ENCODE peak calls at places on chromosomes 16 and 17, in four cellular contexts. One of them, this sample, is unnamed.

GRCh38 chr17:44906987-44907681 is 7.9 kb upstream of the EFTUD2 start:
- DNase-seq in sigmoid colon: no peak
- DNase-seq in transverse colon: no peak
- DNase-seq in K562: peak
- DNase-seq in this sample: no peak

GRCh38 chr16:72924918-72925630 is 122.9 kb downstream of the ZFHX3 start:
- DNase-seq in sigmoid colon: peak
- DNase-seq in transverse colon: no peak
- DNase-seq in K562: no peak
- DNase-seq in this sample: no peak

GRCh38 chr17:52756739-52757138 is 598.2 kb upstream of the CA10 start:
- DNase-seq in sigmoid colon: no peak
- DNase-seq in transverse colon: no peak
- DNase-seq in K562: no peak
- DNase-seq in this sample: no peak

GRCh38 chr16:2473999-2474876 is 689 bp upstream of the TBC1D24 start:
- DNase-seq in sigmoid colon: no peak
- DNase-seq in transverse colon: peak
- DNase-seq in K562: peak
- DNase-seq in this sample: peak

GRCh38 chr17:66904760-66905637 is 59.5 kb upstream of the CACNG4 start:
- DNase-seq in sigmoid colon: no peak
- DNase-seq in transverse colon: no peak
- DNase-seq in K562: no peak
- DNase-seq in this sample: peak

GRCh38 chr17:77613181-77613580 is 345.3 kb upstream of the TNRC6C start:
- DNase-seq in sigmoid colon: peak
- DNase-seq in transverse colon: no peak
- DNase-seq in K562: no peak
- DNase-seq in this sample: no peak

GRCh38 chr17:10737168-10737622 is 7.4 kb upstream of the TMEM220 start:
- DNase-seq in sigmoid colon: peak
- DNase-seq in transverse colon: peak
- DNase-seq in K562: peak
- DNase-seq in this sample: no peak

GRCh38 chr16:14399397-14400284 is 230.4 kb downstream of the PARN start:
- DNase-seq in sigmoid colon: peak
- DNase-seq in transverse colon: no peak
- DNase-seq in K562: no peak
- DNase-seq in this sample: no peak

GRCh38 chr17:39617446-39618251 is 9.1 kb upstream of the PPP1R1B start:
- DNase-seq in sigmoid colon: peak
- DNase-seq in transverse colon: peak
- DNase-seq in K562: peak
- DNase-seq in this sample: peak

GRCh38 chr16:19366384-19366783 is 51.3 kb upstream of the TMC5 start:
- DNase-seq in sigmoid colon: no peak
- DNase-seq in transverse colon: no peak
- DNase-seq in K562: no peak
- DNase-seq in this sample: no peak
- TF ChIP-seq EP300 in sigmoid colon: no peak
- TF ChIP-seq EP300 in transverse colon: no peak
- TF ChIP-seq EP300 in K562: no peak
- TF ChIP-seq EP300 in this sample: no peak

GRCh38 chr17:42520540-42520951 is 15.5 kb upstream of the NAGLU start:
- DNase-seq in sigmoid colon: no peak
- DNase-seq in transverse colon: no peak
- DNase-seq in K562: no peak
- DNase-seq in this sample: no peak
- TF ChIP-seq CTCF in sigmoid colon: no peak
- TF ChIP-seq CTCF in transverse colon: no peak
- TF ChIP-seq CTCF in K562: peak
- TF ChIP-seq CTCF in this sample: no peak

GRCh38 chr17:28407130-28407973 is 1.3 kb upstream of the SLC46A1 start:
- DNase-seq in sigmoid colon: no peak
- DNase-seq in transverse colon: no peak
- DNase-seq in K562: no peak
- DNase-seq in this sample: no peak
- TF ChIP-seq POLR2AphosphoS5 in sigmoid colon: no peak
- TF ChIP-seq POLR2AphosphoS5 in transverse colon: no peak
- TF ChIP-seq POLR2AphosphoS5 in K562: no peak
- TF ChIP-seq POLR2AphosphoS5 in this sample: no peak

GRCh38 chr16:87792205-87792565 is 26.4 kb upstream of the KLHDC4 start:
- DNase-seq in sigmoid colon: no peak
- DNase-seq in transverse colon: no peak
- DNase-seq in K562: no peak
- DNase-seq in this sample: no peak

GRCh38 chr16:87790278-87791023 is 24.7 kb upstream of the KLHDC4 start:
- DNase-seq in sigmoid colon: peak
- DNase-seq in transverse colon: peak
- DNase-seq in K562: no peak
- DNase-seq in this sample: no peak

GRCh38 chr16:87784812-87785211 is 19.0 kb upstream of the KLHDC4 start:
- DNase-seq in sigmoid colon: no peak
- DNase-seq in transverse colon: no peak
- DNase-seq in K562: no peak
- DNase-seq in this sample: no peak

GRCh38 chr16:87791295-87792204 is 25.8 kb upstream of the KLHDC4 start:
- DNase-seq in sigmoid colon: no peak
- DNase-seq in transverse colon: no peak
- DNase-seq in K562: no peak
- DNase-seq in this sample: no peak

DNA sequence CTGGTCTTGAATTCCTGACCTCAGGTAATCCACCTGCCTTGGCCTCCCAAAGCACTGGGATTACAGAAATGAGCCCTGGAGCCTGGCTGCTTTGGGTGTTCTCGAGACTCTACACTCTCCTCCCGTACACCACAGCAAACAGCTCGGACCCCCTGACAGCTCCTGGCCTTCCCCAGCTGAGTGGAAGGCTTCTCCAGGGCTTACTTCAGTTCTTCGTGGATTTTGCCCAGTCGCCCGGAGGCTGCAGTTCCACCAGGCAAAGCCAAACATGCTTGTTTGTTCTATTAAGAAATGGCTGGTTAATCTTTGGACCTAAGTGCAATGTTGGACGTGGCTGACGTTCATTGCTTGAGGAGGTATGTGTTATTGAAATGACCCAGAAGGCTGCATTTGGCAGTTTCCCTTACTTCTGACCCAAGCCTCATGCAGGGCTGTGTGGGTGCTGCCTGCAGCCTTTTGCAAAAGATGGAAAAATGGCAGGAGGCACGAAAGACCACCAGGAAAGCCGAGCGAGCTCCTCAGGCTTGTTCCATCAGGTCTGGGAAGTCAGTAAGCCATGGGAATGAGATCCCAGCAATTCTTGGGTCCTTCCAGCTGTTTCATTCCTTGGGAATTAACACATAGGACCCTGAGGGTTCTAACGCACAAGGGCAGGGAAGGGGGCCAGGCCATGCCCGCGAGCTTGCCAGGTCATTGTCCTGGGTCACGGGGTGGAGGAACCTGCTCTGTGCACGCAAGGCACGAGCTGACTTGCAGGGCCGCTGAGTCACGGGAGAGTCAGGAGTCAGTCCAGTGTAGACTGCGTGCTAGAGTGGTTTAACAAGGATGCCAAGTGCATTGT is 23.9 kb upstream of the KLHDC4 start:
- DNase-seq in sigmoid colon: peak
- DNase-seq in transverse colon: no peak
- DNase-seq in K562: no peak
- DNase-seq in this sample: no peak
- TF ChIP-seq EP300 in sigmoid colon: peak
- TF ChIP-seq EP300 in transverse colon: peak
- TF ChIP-seq EP300 in K562: no peak
- TF ChIP-seq EP300 in this sample: no peak

DNA sequence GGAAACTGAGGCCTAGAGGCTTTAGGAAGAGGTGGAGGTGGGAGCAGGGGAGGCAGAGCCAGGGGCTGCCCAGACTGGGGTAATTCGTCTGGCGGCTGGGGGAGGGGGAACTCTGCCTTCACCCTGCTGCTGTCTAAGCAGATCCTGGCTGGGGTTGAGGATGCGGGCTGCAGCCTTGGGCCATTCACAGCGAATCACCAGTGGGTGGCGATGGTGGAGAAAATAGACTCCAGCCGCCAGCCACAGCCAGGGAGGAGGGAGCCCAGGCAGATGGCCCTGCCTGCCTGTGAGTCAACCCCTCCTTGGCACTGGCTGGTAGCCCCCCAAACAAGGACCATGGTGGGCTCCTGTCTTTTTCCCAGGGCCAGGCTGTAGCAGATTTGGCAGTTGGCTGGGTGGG is 41.7 kb upstream of the CDH5 start:
- DNase-seq in sigmoid colon: no peak
- DNase-seq in transverse colon: no peak
- DNase-seq in K562: peak
- DNase-seq in this sample: peak
- TF ChIP-seq CTCF in sigmoid colon: no peak
- TF ChIP-seq CTCF in transverse colon: no peak
- TF ChIP-seq CTCF in K562: peak
- TF ChIP-seq CTCF in this sample: no peak

GRCh38 chr17:55440391-55440790 is 18.8 kb upstream of the MMD start:
- DNase-seq in sigmoid colon: no peak
- DNase-seq in transverse colon: no peak
- DNase-seq in K562: no peak
- DNase-seq in this sample: no peak
- TF ChIP-seq POLR2AphosphoS5 in sigmoid colon: no peak
- TF ChIP-seq POLR2AphosphoS5 in transverse colon: no peak
- TF ChIP-seq POLR2AphosphoS5 in K562: no peak
- TF ChIP-seq POLR2AphosphoS5 in this sample: no peak

DNA sequence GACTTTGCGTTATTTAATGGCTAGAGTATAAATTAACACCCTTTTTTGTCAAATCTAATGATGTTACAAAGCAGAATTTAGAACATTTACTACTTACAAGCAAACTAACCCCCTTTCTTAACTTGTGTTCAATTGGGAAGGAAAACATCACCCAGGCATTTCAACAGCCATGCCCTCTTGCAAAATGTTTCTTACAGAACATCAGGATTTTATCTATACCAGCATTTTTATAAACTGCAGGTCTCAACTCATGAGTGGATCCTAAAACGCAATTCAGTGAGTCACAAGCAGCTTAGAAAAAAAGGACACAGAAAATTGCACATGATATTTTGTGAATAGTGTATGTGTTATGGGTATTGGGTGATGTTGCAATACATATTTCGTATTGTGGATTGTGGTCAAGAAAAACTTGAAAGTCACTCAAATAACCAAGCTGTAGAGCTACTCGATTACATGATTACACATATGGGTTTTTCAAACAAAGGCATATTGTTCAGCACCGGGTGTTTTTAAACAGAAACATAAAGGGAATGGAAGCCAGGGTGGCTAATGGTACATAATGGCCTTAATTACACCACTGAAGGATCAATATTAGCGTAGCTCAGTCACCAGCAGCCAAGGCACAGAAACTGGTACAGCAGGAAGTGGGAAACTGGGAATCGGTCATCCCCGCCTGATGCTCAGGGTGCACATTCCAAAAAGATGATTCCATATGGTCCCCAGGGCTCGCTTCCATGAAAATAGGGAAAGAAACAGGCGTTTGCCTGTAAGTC is 1.4 kb downstream of the WIPI1 start:
- DNase-seq in sigmoid colon: no peak
- DNase-seq in transverse colon: peak
- DNase-seq in K562: no peak
- DNase-seq in this sample: peak
- TF ChIP-seq EP300 in sigmoid colon: peak
- TF ChIP-seq EP300 in transverse colon: no peak
- TF ChIP-seq EP300 in K562: no peak
- TF ChIP-seq EP300 in this sample: no peak

GRCh38 chr17:8488931-8489330 is 53.2 kb downstream of the NDEL1 start:
- DNase-seq in sigmoid colon: peak
- DNase-seq in transverse colon: no peak
- DNase-seq in K562: no peak
- DNase-seq in this sample: no peak
- TF ChIP-seq CTCF in sigmoid colon: no peak
- TF ChIP-seq CTCF in transverse colon: no peak
- TF ChIP-seq CTCF in K562: no peak
- TF ChIP-seq CTCF in this sample: no peak

This sample was measured in upper lobe of left lung.